ENCODE peak calls at places on chromosome 1, in five cellular contexts. D is BJ; J is neural crest cell; A is stimulated activated CD4-positive, alpha-beta T cell treated with anti-CD3 and anti-CD28 coated beads, Interleukin-2, amount 100 ng/mL, for 4 hours; B is right cardiac atrium. M is an unnamed sample.

GRCh38 chr1:225945564-225945963 is 4.5 kb upstream of the LEFTY2 start:
- DNase-seq in A (no peak), J (no peak), D (no peak), B (no peak), M (no peak)

GRCh38 chr1:234720709-234721436 is 110.9 kb upstream of the IRF2BP2 start:
- DNase-seq in A (no peak), D (no peak), J (no peak), B (no peak), M (no peak)

GRCh38 chr1:18088077-18088594 is 19.5 kb upstream of the IGSF21 start:
- DNase-seq in A (no peak), B (no peak), D (no peak), J (no peak), M (no peak)

GRCh38 chr1:231359113-231359512 is 21.0 kb downstream of the SPRTN start:
- DNase-seq in A (no peak), J (no peak), B (peak; percentile 50), D (peak; percentile 54), M (no peak)

GRCh38 chr1:48526045-48526714 is 54.2 kb upstream of the SPATA6 start:
- DNase-seq in A (no peak), D (no peak), B (peak; percentile 43), J (no peak), M (no peak)

GRCh38 chr1:39917825-39918224 is 16.1 kb upstream of the MYCL start:
- DNase-seq in A (no peak), B (no peak), D (no peak), J (no peak), M (no peak)

GRCh38 chr1:37721565-37721964 is 29.2 kb downstream of the CDCA8 start:
- DNase-seq in A (no peak), J (no peak), B (no peak), D (no peak), M (no peak)

GRCh38 chr1:186948542-186948941 is 119.8 kb downstream of the PLA2G4A start:
- DNase-seq in D (no peak), B (peak; percentile 43), J (no peak), A (no peak), M (no peak)

GRCh38 chr1:86913896-86914634 is at the start of gene SELENOF:
- DNase-seq in J (peak; percentile 97), D (peak; percentile 100), A (peak; percentile 99), B (peak; percentile 99), M (peak; percentile 99)

GRCh38 chr1:30385246-30385940 is 338.0 kb downstream of the MATN1 start:
- DNase-seq in A (no peak), J (no peak), B (no peak), D (no peak), M (no peak)

GRCh38 chr1:116352349-116352813 is 20.7 kb upstream of the ATP1A1 start:
- DNase-seq in D (no peak), B (no peak), A (no peak), J (no peak), M (no peak)

GRCh38 chr1:16152521-16153087 is 3.3 kb downstream of the EPHA2 start:
- DNase-seq in B (peak; percentile 62), A (no peak), D (no peak), J (no peak), M (no peak)

M was measured in T-helper 1 cell.